ENCODE peak calls at places on chromosomes 3 and 15, in seven cellular contexts. B is tibial nerve, M is fibroblast of lung, O is left lung, J is HFF-Myc, T is Peyer's patch, N is coronary artery. X is an unnamed sample.

GRCh38 chr15:65777053-65777452 is 15.0 kb downstream of the DENND4A start:
- DNase-seq in B (no peak), M (no peak), O (no peak), J (no peak), T (no peak), N (no peak), X (no peak)

GRCh38 chr15:71338827-71339542 is 223.7 kb downstream of the THSD4 start:
- DNase-seq in B (no peak), M (no peak), O (no peak), J (no peak), T (no peak), N (no peak), X (no peak)

GRCh38 chr3:125278155-125278554 is 65.6 kb upstream of the SLC12A8 start:
- DNase-seq in B (no peak), M (peak), O (no peak), J (no peak), T (no peak), N (no peak), X (no peak)

GRCh38 chr15:78302579-78302978 is 3.2 kb upstream of the SKIC8 start:
- DNase-seq in B (no peak), M (peak), O (no peak), J (peak), T (no peak), N (no peak), X (no peak)

GRCh38 chr3:197592361-197593045 is 36.7 kb upstream of the BDH1 start:
- DNase-seq in B (no peak), M (no peak), O (no peak), J (no peak), T (no peak), N (no peak), X (no peak)

GRCh38 chr15:45372032-45372995 is 6.0 kb downstream of the GATM start:
- DNase-seq in B (no peak), M (no peak), O (no peak), J (no peak), T (no peak), N (no peak), X (no peak)

GRCh38 chr3:126101521-126101982 is 17.6 kb upstream of the SLC41A3 start:
- DNase-seq in B (no peak), M (no peak), O (no peak), J (no peak), T (no peak), N (peak), X (no peak)

GRCh38 chr15:94125698-94126097 is 105.7 kb upstream of the MCTP2 start:
- DNase-seq in B (no peak), M (no peak), O (no peak), J (no peak), T (no peak), N (no peak), X (no peak)

GRCh38 chr3:31654998-31655397 is 122.3 kb downstream of the STT3B start:
- DNase-seq in B (no peak), M (no peak), O (no peak), J (no peak), T (no peak), N (no peak), X (no peak)

GRCh38 chr15:92920595-92921169 is 20.6 kb downstream of the CHD2 start:
- DNase-seq in B (no peak), M (no peak), O (no peak), J (no peak), T (no peak), N (no peak), X (no peak)

GRCh38 chr15:78565951-78566774 is 843 bp downstream of the CHRNA5 start:
- DNase-seq in B (no peak), M (peak), O (no peak), J (peak), T (no peak), N (no peak), X (no peak)

GRCh38 chr3:105938101-105938500 is 69.3 kb upstream of the CBLB start:
- DNase-seq in B (no peak), M (peak), O (no peak), J (peak), T (no peak), N (no peak), X (no peak)

GRCh38 chr3:133413166-133414020 is 13.5 kb downstream of the BFSP2 start:
- DNase-seq in B (no peak), M (no peak), O (no peak), J (no peak), T (no peak), N (no peak), X (no peak)

GRCh38 chr3:189269356-189269755 is 97.6 kb downstream of the TPRG1 start:
- DNase-seq in B (no peak), M (peak), O (no peak), J (no peak), T (no peak), N (no peak), X (no peak)

GRCh38 chr3:33075996-33076395 is 20.9 kb downstream of the GLB1 start:
- DNase-seq in B (no peak), M (peak), O (no peak), J (no peak), T (no peak), N (no peak), X (no peak)

GRCh38 chr3:148297013-148297412 is 400.7 kb upstream of the AGTR1 start:
- DNase-seq in B (no peak), M (no peak), O (no peak), J (no peak), T (no peak), N (no peak), X (no peak)

GRCh38 chr3:96428097-96428496 is 386.3 kb upstream of the EPHA6 start:
- DNase-seq in B (no peak), M (no peak), O (no peak), J (no peak), T (no peak), N (no peak), X (no peak)

GRCh38 chr3:117997201-117998049 is 1037.2 kb downstream of the IGSF11 start:
- DNase-seq in B (peak), M (peak), O (peak), J (peak), T (peak), N (peak), X (peak)

GRCh38 chr3:78785004-78785403 is 982.8 kb downstream of the ROBO1 start:
- DNase-seq in B (no peak), M (peak), O (no peak), J (no peak), T (no peak), N (no peak), X (no peak)

GRCh38 chr3:61420136-61420759 is 141.1 kb upstream of the PTPRG start:
- DNase-seq in B (no peak), M (no peak), O (no peak), J (no peak), T (no peak), N (no peak), X (no peak)

GRCh38 chr3:12948891-12949711 is 107.7 kb upstream of the RPL32 start:
- DNase-seq in B (no peak), M (peak), O (no peak), J (no peak), T (no peak), N (no peak), X (no peak)

GRCh38 chr3:128338536-128339400 is 127.9 kb downstream of the DNAJB8 start:
- DNase-seq in B (no peak), M (no peak), O (no peak), J (no peak), T (peak), N (no peak), X (no peak)

GRCh38 chr3:118102737-118103136 is 931.9 kb downstream of the IGSF11 start:
- DNase-seq in B (no peak), M (peak), O (no peak), J (no peak), T (no peak), N (no peak), X (no peak)

GRCh38 chr3:115021061-115021460 is 126.0 kb downstream of the ZBTB20 start:
- DNase-seq in B (no peak), M (no peak), O (no peak), J (no peak), T (no peak), N (no peak), X (no peak)

GRCh38 chr3:135965129-135965505 is 411 bp upstream of the PPP2R3A start:
- DNase-seq in B (no peak), M (peak), O (peak), J (no peak), T (no peak), N (no peak), X (no peak)

GRCh38 chr15:74327756-74328155 is 39.7 kb downstream of the CYP11A1 start:
- DNase-seq in B (no peak), M (peak), O (no peak), J (no peak), T (no peak), N (no peak), X (no peak)

GRCh38 chr3:134366928-134367352 is 7.3 kb downstream of the AMOTL2 start:
- DNase-seq in B (peak), M (no peak), O (peak), J (no peak), T (no peak), N (peak), X (no peak)

GRCh38 chr3:52286777-52287110 is 884 bp upstream of the GLYCTK start:
- DNase-seq in B (no peak), M (peak), O (peak), J (no peak), T (no peak), N (peak), X (no peak)

DNA sequence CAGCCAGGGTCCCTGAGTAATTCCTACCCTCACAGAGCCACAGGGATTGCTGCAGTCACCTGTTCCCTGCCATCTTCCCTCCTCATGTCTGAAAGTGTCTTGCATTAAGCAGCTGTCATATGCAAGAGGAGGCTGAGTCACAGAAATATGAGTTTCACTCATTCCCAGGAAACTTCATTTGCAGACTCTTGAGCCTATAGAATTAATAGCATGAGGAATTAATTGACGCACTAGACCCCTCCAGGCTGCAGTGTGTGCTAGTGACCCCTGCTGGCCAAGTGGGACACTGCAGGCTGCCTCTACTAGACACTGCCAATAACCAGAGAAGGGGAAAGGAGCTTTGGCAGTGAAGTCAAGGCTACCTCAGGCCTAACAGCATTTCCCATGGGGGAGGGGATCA is 50.6 kb upstream of the SLC6A1 start:
- DNase-seq in B (no peak), M (no peak), O (no peak), J (no peak), T (peak), N (no peak), X (no peak)
- TF ChIP-seq CTCF in B (peak), M (peak), O (peak), J (peak), T (peak), N (no peak), X (no peak)

GRCh38 chr3:194313642-194314430 is 37.3 kb downstream of the CPN2 start:
- DNase-seq in B (peak), M (peak), O (no peak), J (no peak), T (peak), N (no peak), X (no peak)
- TF ChIP-seq CTCF in B (no peak), M (no peak), O (no peak), J (no peak), T (no peak), N (no peak), X (no peak)

GRCh38 chr15:85800460-85801123 is 5.9 kb upstream of the KLHL25 start:
- DNase-seq in B (no peak), M (peak), O (peak), J (no peak), T (peak), N (no peak), X (no peak)
- TF ChIP-seq CTCF in B (no peak), M (no peak), O (no peak), J (no peak), T (peak), N (no peak), X (no peak)

GRCh38 chr3:4745240-4745620 is 234.0 kb upstream of the BHLHE40 start:
- DNase-seq in B (no peak), M (no peak), O (no peak), J (no peak), T (no peak), N (no peak), X (no peak)
- TF ChIP-seq CTCF in B (no peak), M (no peak), O (no peak), J (no peak), T (no peak), N (no peak), X (no peak)

DNA sequence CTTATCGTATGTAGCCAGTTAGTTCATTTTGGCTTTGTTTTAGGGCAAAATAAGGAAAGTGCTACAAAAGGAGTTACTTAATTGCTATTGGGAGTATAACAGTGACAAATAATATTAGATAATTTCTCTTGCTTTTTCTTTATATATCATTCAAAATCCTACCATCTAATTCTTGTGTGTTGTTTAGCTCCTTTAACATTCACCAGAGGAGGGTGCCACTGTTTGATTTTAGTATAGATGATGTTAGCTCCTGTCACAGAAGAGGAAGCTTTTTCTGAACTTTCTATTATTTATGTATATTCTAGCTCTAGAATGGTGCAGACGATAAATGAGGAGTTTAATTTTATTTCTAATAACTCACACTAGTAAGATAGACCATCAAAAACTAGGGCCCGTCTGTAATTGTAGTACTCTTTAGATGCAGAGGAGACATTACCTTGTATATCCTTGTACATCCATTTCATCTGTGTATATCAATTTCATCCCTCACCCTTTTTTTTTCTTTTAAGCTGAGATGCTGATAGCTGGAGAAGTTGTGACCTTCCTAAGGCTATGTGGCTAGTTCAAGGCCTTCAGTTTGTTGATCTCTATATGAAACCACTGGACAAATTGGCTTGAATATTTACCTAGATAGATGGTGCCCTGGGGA is 3.0 kb downstream of the PPM1L start:
- DNase-seq in B (no peak), M (no peak), O (no peak), J (no peak), T (no peak), N (no peak), X (no peak)
- TF ChIP-seq CTCF in B (no peak), M (no peak), O (no peak), J (no peak), T (no peak), N (no peak), X (no peak)

GRCh38 chr3:8887435-8888295 is 75.6 kb downstream of the RAD18 start:
- DNase-seq in B (no peak), M (no peak), O (no peak), J (no peak), T (no peak), N (no peak), X (no peak)
- TF ChIP-seq CTCF in B (no peak), M (no peak), O (no peak), J (no peak), T (no peak), N (no peak), X (no peak)